ENCODE peak calls at places on chromosomes 4 and X, in five cellular contexts. One of them, this sample, is unnamed.

GRCh38 chr4:126850286-126850685 is 782.5 kb upstream of the INTU start:
- DNase-seq in kidney epithelial cell: peak; percentile 98
- DNase-seq in astrocyte: peak; percentile 99
- DNase-seq in A549: peak; percentile 85
- DNase-seq in kidney: no peak
- DNase-seq in this sample: no peak

GRCh38 chr4:101790521-101791188 is at the start of gene BANK1:
- DNase-seq in kidney epithelial cell: peak; percentile 19
- DNase-seq in astrocyte: no peak
- DNase-seq in A549: peak; percentile 61
- DNase-seq in kidney: peak; percentile 82
- DNase-seq in this sample: peak; percentile 67

GRCh38 chrX:153973127-153974002 is 811 bp downstream of the TMEM187 start:
- DNase-seq in kidney epithelial cell: no peak
- DNase-seq in astrocyte: peak; percentile 8
- DNase-seq in A549: no peak
- DNase-seq in kidney: peak; percentile 69
- DNase-seq in this sample: no peak

GRCh38 chr4:4859799-4860380 is 425 bp downstream of the MSX1 start:
- DNase-seq in kidney epithelial cell: no peak
- DNase-seq in astrocyte: no peak
- DNase-seq in A549: no peak
- DNase-seq in kidney: no peak
- DNase-seq in this sample: no peak

GRCh38 chr4:1583859-1584258 is 100.3 kb downstream of the FAM53A start:
- DNase-seq in kidney epithelial cell: no peak
- DNase-seq in astrocyte: no peak
- DNase-seq in A549: no peak
- DNase-seq in kidney: no peak
- DNase-seq in this sample: no peak

GRCh38 chrX:64456828-64457227 is 61.6 kb upstream of the MTMR8 start:
- DNase-seq in kidney epithelial cell: no peak
- DNase-seq in astrocyte: no peak
- DNase-seq in A549: no peak
- DNase-seq in kidney: no peak
- DNase-seq in this sample: no peak

GRCh38 chr4:145785391-145786008 is 105.6 kb downstream of the C4orf51 start:
- DNase-seq in kidney epithelial cell: no peak
- DNase-seq in astrocyte: no peak
- DNase-seq in A549: no peak
- DNase-seq in kidney: no peak
- DNase-seq in this sample: no peak

GRCh38 chrX:42085836-42086235 is 162.5 kb upstream of the CASK start:
- DNase-seq in kidney epithelial cell: no peak
- DNase-seq in astrocyte: peak; percentile 39
- DNase-seq in A549: no peak
- DNase-seq in kidney: no peak
- DNase-seq in this sample: no peak

GRCh38 chr4:153159728-153160221 is 44.5 kb upstream of the TRIM2 start:
- DNase-seq in kidney epithelial cell: no peak
- DNase-seq in astrocyte: peak; percentile 88
- DNase-seq in A549: no peak
- DNase-seq in kidney: no peak
- DNase-seq in this sample: no peak

GRCh38 chr4:149645790-149646189 is 169.9 kb downstream of the IQCM start:
- DNase-seq in kidney epithelial cell: no peak
- DNase-seq in astrocyte: no peak
- DNase-seq in A549: no peak
- DNase-seq in kidney: no peak
- DNase-seq in this sample: no peak

GRCh38 chrX:76076124-76076523 is 96.7 kb upstream of the PBDC1 start:
- DNase-seq in kidney epithelial cell: no peak
- DNase-seq in astrocyte: no peak
- DNase-seq in A549: no peak
- DNase-seq in kidney: no peak
- DNase-seq in this sample: no peak

GRCh38 chrX:50881028-50881427 is 29.5 kb upstream of the BMP15 start:
- DNase-seq in kidney epithelial cell: no peak
- DNase-seq in astrocyte: no peak
- DNase-seq in A549: no peak
- DNase-seq in kidney: no peak
- DNase-seq in this sample: no peak

GRCh38 chr4:148108776-148109175 is 333.4 kb downstream of the NR3C2 start:
- DNase-seq in kidney epithelial cell: no peak
- DNase-seq in astrocyte: no peak
- DNase-seq in A549: no peak
- DNase-seq in kidney: no peak
- DNase-seq in this sample: no peak

GRCh38 chr4:113499696-113500095 is 261.8 kb downstream of the CAMK2D start:
- DNase-seq in kidney epithelial cell: peak; percentile 39
- DNase-seq in astrocyte: peak; percentile 89
- DNase-seq in A549: no peak
- DNase-seq in kidney: no peak
- DNase-seq in this sample: no peak

GRCh38 chrX:23726196-23726595 is 16.9 kb downstream of the ACOT9 start:
- DNase-seq in kidney epithelial cell: no peak
- DNase-seq in astrocyte: no peak
- DNase-seq in A549: no peak
- DNase-seq in kidney: no peak
- DNase-seq in this sample: peak; percentile 3

GRCh38 chr4:108492816-108493595 is 127.4 kb upstream of the RPL34 start:
- DNase-seq in kidney epithelial cell: no peak
- DNase-seq in astrocyte: peak; percentile 10
- DNase-seq in A549: peak; percentile 2
- DNase-seq in kidney: peak; percentile 36
- DNase-seq in this sample: peak; percentile 25

GRCh38 chr4:139835006-139835405 is 169.4 kb downstream of the MGST2 start:
- DNase-seq in kidney epithelial cell: peak; percentile 31
- DNase-seq in astrocyte: no peak
- DNase-seq in A549: no peak
- DNase-seq in kidney: no peak
- DNase-seq in this sample: no peak

GRCh38 chrX:48968377-48968776 is 3.3 kb downstream of the KCND1 start:
- DNase-seq in kidney epithelial cell: no peak
- DNase-seq in astrocyte: no peak
- DNase-seq in A549: no peak
- DNase-seq in kidney: no peak
- DNase-seq in this sample: no peak

GRCh38 chr4:133623847-133624246 is 474.8 kb downstream of the PCDH10 start:
- DNase-seq in kidney epithelial cell: no peak
- DNase-seq in astrocyte: no peak
- DNase-seq in A549: no peak
- DNase-seq in kidney: no peak
- DNase-seq in this sample: no peak

GRCh38 chr4:92847046-92847445 is 543.3 kb downstream of the GRID2 start:
- DNase-seq in kidney epithelial cell: no peak
- DNase-seq in astrocyte: no peak
- DNase-seq in A549: no peak
- DNase-seq in kidney: no peak
- DNase-seq in this sample: no peak

GRCh38 chrX:10979956-10980355 is 131.2 kb upstream of the HCCS start:
- DNase-seq in kidney epithelial cell: peak; percentile 14
- DNase-seq in astrocyte: peak; percentile 14
- DNase-seq in A549: no peak
- DNase-seq in kidney: no peak
- DNase-seq in this sample: no peak

GRCh38 chrX:2705461-2705860 is 14.4 kb downstream of the CD99 start:
- DNase-seq in kidney epithelial cell: no peak
- DNase-seq in astrocyte: no peak
- DNase-seq in A549: no peak
- DNase-seq in kidney: no peak
- DNase-seq in this sample: no peak

GRCh38 chrX:2701600-2701999 is 10.5 kb downstream of the CD99 start:
- DNase-seq in kidney epithelial cell: no peak
- DNase-seq in astrocyte: no peak
- DNase-seq in A549: no peak
- DNase-seq in kidney: no peak
- DNase-seq in this sample: no peak

GRCh38 chrX:2705036-2705435 is 13.9 kb downstream of the CD99 start:
- DNase-seq in kidney epithelial cell: no peak
- DNase-seq in astrocyte: peak; percentile 49
- DNase-seq in A549: no peak
- DNase-seq in kidney: peak; percentile 21
- DNase-seq in this sample: no peak

GRCh38 chrX:2700405-2701320 is 9.6 kb downstream of the CD99 start:
- DNase-seq in kidney epithelial cell: no peak
- DNase-seq in astrocyte: no peak
- DNase-seq in A549: no peak
- DNase-seq in kidney: no peak
- DNase-seq in this sample: no peak

GRCh38 chrX:2703991-2704369 is 12.9 kb downstream of the CD99 start:
- DNase-seq in kidney epithelial cell: no peak
- DNase-seq in astrocyte: peak; percentile 76
- DNase-seq in A549: no peak
- DNase-seq in kidney: no peak
- DNase-seq in this sample: no peak
- TF ChIP-seq CTCF in kidney epithelial cell: no peak
- TF ChIP-seq CTCF in astrocyte: peak; percentile 29
- TF ChIP-seq CTCF in A549: no peak
- TF ChIP-seq CTCF in kidney: no peak
- TF ChIP-seq CTCF in this sample: no peak

DNA sequence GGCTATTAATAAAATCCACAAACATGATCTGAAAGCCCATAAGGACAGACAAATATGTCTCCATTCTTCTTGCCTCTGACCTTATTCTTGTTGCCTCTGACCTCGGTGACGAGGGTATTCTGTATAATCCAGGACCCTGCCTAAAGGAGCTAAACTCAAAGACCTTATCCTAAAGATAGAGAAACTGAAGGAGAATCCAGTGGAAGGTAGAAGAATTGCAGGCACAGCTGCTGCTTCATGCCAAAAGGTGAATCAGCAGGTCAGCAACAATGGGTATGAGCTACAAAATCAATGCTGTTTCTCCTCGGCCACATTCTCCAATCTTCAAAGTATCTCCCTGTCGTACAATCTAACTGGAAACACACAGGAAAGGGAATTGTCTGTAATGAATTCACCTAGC is 71.4 kb downstream of the INTS6L start:
- DNase-seq in kidney epithelial cell: no peak
- DNase-seq in astrocyte: no peak
- DNase-seq in A549: no peak
- DNase-seq in kidney: no peak
- DNase-seq in this sample: no peak
- TF ChIP-seq CTCF in kidney epithelial cell: no peak
- TF ChIP-seq CTCF in astrocyte: no peak
- TF ChIP-seq CTCF in A549: no peak
- TF ChIP-seq CTCF in kidney: no peak
- TF ChIP-seq CTCF in this sample: no peak

GRCh38 chr4:182916483-182917181 is 554 bp downstream of the DCTD start:
- DNase-seq in kidney epithelial cell: no peak
- DNase-seq in astrocyte: peak; percentile 70
- DNase-seq in A549: peak; percentile 47
- DNase-seq in kidney: peak; percentile 90
- DNase-seq in this sample: peak; percentile 40

GRCh38 chr4:182918044-182918607 is 940 bp upstream of the DCTD start:
- DNase-seq in kidney epithelial cell: no peak
- DNase-seq in astrocyte: no peak
- DNase-seq in A549: no peak
- DNase-seq in kidney: no peak
- DNase-seq in this sample: no peak

GRCh38 chr4:182914357-182914756 is 2.8 kb downstream of the DCTD start:
- DNase-seq in kidney epithelial cell: no peak
- DNase-seq in astrocyte: no peak
- DNase-seq in A549: no peak
- DNase-seq in kidney: no peak
- DNase-seq in this sample: no peak

GRCh38 chr4:182918791-182919302 is 1.7 kb upstream of the DCTD start:
- DNase-seq in kidney epithelial cell: no peak
- DNase-seq in astrocyte: no peak
- DNase-seq in A549: no peak
- DNase-seq in kidney: no peak
- DNase-seq in this sample: no peak

GRCh38 chr4:182917182-182918043 is at the start of gene DCTD:
- DNase-seq in kidney epithelial cell: no peak
- DNase-seq in astrocyte: peak; percentile 46
- DNase-seq in A549: peak; percentile 52
- DNase-seq in kidney: peak; percentile 94
- DNase-seq in this sample: peak; percentile 62
- TF ChIP-seq CTCF in kidney epithelial cell: peak; percentile 55
- TF ChIP-seq CTCF in astrocyte: peak; percentile 29
- TF ChIP-seq CTCF in A549: peak; percentile 35
- TF ChIP-seq CTCF in kidney: peak; percentile 7
- TF ChIP-seq CTCF in this sample: peak; percentile 49

DNA sequence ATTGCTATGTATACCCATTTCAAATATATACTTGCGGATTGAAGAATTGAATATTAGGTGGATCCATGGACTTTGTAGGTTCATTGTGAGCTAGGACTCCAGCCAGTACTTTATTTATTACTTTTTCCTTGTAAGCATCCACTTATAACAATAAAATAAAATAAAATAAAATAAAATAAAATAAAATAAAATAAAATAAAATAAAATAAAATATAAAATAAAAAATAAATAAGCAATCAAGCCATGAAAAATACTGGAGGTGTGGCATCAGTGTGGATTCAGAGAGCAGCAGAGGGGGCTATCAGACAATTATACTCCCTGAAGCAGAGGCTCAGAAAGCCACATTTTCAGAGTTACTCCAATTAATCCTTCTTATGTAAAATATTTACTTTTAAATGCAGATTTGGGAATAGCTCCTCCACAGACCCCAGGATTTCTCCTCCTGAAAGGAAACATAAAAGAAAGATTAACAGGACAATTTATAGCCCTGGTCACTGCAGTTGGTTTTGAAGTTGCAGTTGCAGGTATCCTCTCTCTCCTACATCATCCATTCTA is 2025.1 kb upstream of the IGFBP7 start:
- DNase-seq in kidney epithelial cell: no peak
- DNase-seq in astrocyte: no peak
- DNase-seq in A549: no peak
- DNase-seq in kidney: no peak
- DNase-seq in this sample: no peak
- TF ChIP-seq CTCF in kidney epithelial cell: no peak
- TF ChIP-seq CTCF in astrocyte: no peak
- TF ChIP-seq CTCF in A549: no peak
- TF ChIP-seq CTCF in kidney: no peak
- TF ChIP-seq CTCF in this sample: no peak

GRCh38 chrX:14697453-14697852 is 168.1 kb downstream of the GLRA2 start:
- DNase-seq in kidney epithelial cell: no peak
- DNase-seq in astrocyte: no peak
- DNase-seq in A549: peak; percentile 53
- DNase-seq in kidney: no peak
- DNase-seq in this sample: peak; percentile 21
- TF ChIP-seq CTCF in kidney epithelial cell: peak; percentile 68
- TF ChIP-seq CTCF in astrocyte: peak; percentile 32
- TF ChIP-seq CTCF in A549: peak; percentile 40
- TF ChIP-seq CTCF in kidney: peak; percentile 38
- TF ChIP-seq CTCF in this sample: peak; percentile 55

GRCh38 chr4:66574145-66574978 is 904.1 kb upstream of the EPHA5 start:
- DNase-seq in kidney epithelial cell: no peak
- DNase-seq in astrocyte: peak; percentile 95
- DNase-seq in A549: peak; percentile 70
- DNase-seq in kidney: no peak
- DNase-seq in this sample: no peak
- TF ChIP-seq CTCF in kidney epithelial cell: no peak
- TF ChIP-seq CTCF in astrocyte: no peak
- TF ChIP-seq CTCF in A549: peak; percentile 11
- TF ChIP-seq CTCF in kidney: no peak
- TF ChIP-seq CTCF in this sample: no peak

GRCh38 chr4:124941267-124941666 is 228.7 kb upstream of the ANKRD50 start:
- DNase-seq in kidney epithelial cell: no peak
- DNase-seq in astrocyte: peak; percentile 25
- DNase-seq in A549: no peak
- DNase-seq in kidney: no peak
- DNase-seq in this sample: no peak
- TF ChIP-seq CTCF in kidney epithelial cell: no peak
- TF ChIP-seq CTCF in astrocyte: no peak
- TF ChIP-seq CTCF in A549: no peak
- TF ChIP-seq CTCF in kidney: no peak
- TF ChIP-seq CTCF in this sample: no peak

This sample was measured in neural crest cell.